ENCODE peak calls at places on chromosomes 6 and 20, in five cellular contexts. X is OCI-LY7, M is brain microvascular endothelial cell, D is H9, G is HFFc6. Y is an unnamed sample.

GRCh38 chr20:19915111-19915798 is 101.9 kb upstream of the NAA20 start:
- DNase-seq in X (no peak), M (no peak), D (no peak), G (no peak), Y (no peak)

GRCh38 chr6:1789092-1789491 is 179.4 kb downstream of the FOXC1 start:
- DNase-seq in X (no peak), M (peak; percentile 84), D (no peak), G (no peak), Y (peak; percentile 57)

GRCh38 chr6:42021847-42022754 is 28.2 kb upstream of the TAF8 start:
- DNase-seq in X (peak; percentile 98), M (no peak), D (no peak), G (no peak), Y (no peak)

GRCh38 chr20:1881240-1881835 is 13.9 kb upstream of the SIRPA start:
- DNase-seq in X (no peak), M (no peak), D (no peak), G (no peak), Y (no peak)

GRCh38 chr20:48970681-48971370 is 49.3 kb downstream of the ARFGEF2 start:
- DNase-seq in X (no peak), M (no peak), D (no peak), G (no peak), Y (no peak)

GRCh38 chr6:443621-444175 is 52.1 kb downstream of the IRF4 start:
- DNase-seq in X (no peak), M (no peak), D (no peak), G (no peak), Y (no peak)

GRCh38 chr20:13331536-13331935 is 110.5 kb downstream of the ISM1 start:
- DNase-seq in X (no peak), M (no peak), D (no peak), G (peak; percentile 2), Y (no peak)

GRCh38 chr20:57260959-57261357 is 5.5 kb downstream of the BMP7 start:
- DNase-seq in X (no peak), M (no peak), D (no peak), G (no peak), Y (no peak)

GRCh38 chr20:10307359-10307735 is 88.7 kb downstream of the SNAP25 start:
- DNase-seq in X (no peak), M (no peak), D (no peak), G (no peak), Y (no peak)

GRCh38 chr20:37714973-37715657 is 21.3 kb downstream of the CTNNBL1 start:
- DNase-seq in X (no peak), M (no peak), D (no peak), G (peak; percentile 81), Y (no peak)

GRCh38 chr20:24954151-24954550 is 5.1 kb downstream of the CST7 start:
- DNase-seq in X (no peak), M (no peak), D (no peak), G (no peak), Y (no peak)

GRCh38 chr6:139713416-139713815 is 339.0 kb upstream of the CITED2 start:
- DNase-seq in X (no peak), M (no peak), D (no peak), G (no peak), Y (no peak)

GRCh38 chr6:170152111-170152926 is 138.6 kb downstream of the DLL1 start:
- DNase-seq in X (no peak), M (no peak), D (peak; percentile 70), G (no peak), Y (peak; percentile 78)

GRCh38 chr6:99187429-99187828 is 162.0 kb downstream of the FAXC start:
- DNase-seq in X (no peak), M (no peak), D (no peak), G (no peak), Y (no peak)

GRCh38 chr6:6220718-6221117 is 99.7 kb downstream of the F13A1 start:
- DNase-seq in X (peak; percentile 47), M (no peak), D (no peak), G (no peak), Y (no peak)

GRCh38 chr6:6219716-6220115 is 100.7 kb downstream of the F13A1 start:
- DNase-seq in X (no peak), M (no peak), D (no peak), G (no peak), Y (no peak)

GRCh38 chr6:6224933-6225486 is 95.5 kb downstream of the F13A1 start:
- DNase-seq in X (no peak), M (no peak), D (no peak), G (no peak), Y (no peak)

GRCh38 chr6:6218246-6219085 is 102.0 kb downstream of the F13A1 start:
- DNase-seq in X (no peak), M (peak; percentile 2), D (no peak), G (peak; percentile 45), Y (no peak)

GRCh38 chr6:6221829-6222535 is 98.5 kb downstream of the F13A1 start:
- DNase-seq in X (peak; percentile 59), M (no peak), D (peak; percentile 58), G (no peak), Y (no peak)
- TF ChIP-seq CTCF in X (peak; percentile 77), M (peak; percentile 2), D (peak; percentile 80), G (no peak), Y (no peak)

GRCh38 chr6:30664994-30665767 is 7.6 kb downstream of the DHX16 start:
- DNase-seq in X (no peak), M (no peak), D (no peak), G (no peak), Y (no peak)

GRCh38 chr6:30672445-30673253 is at the start of gene DHX16:
- DNase-seq in X (peak; percentile 97), M (peak; percentile 98), D (peak; percentile 94), G (peak; percentile 98), Y (peak; percentile 98)

GRCh38 chr6:30676660-30677270 is 4.0 kb upstream of the DHX16 start:
- DNase-seq in X (no peak), M (no peak), D (no peak), G (no peak), Y (no peak)

GRCh38 chr6:30670760-30671527 is 1.9 kb downstream of the DHX16 start:
- DNase-seq in X (no peak), M (no peak), D (no peak), G (no peak), Y (no peak)
- TF ChIP-seq CTCF in X (peak; percentile 34), M (peak; percentile 58), D (peak; percentile 43), G (peak; percentile 43), Y (peak; percentile 39)

DNA sequence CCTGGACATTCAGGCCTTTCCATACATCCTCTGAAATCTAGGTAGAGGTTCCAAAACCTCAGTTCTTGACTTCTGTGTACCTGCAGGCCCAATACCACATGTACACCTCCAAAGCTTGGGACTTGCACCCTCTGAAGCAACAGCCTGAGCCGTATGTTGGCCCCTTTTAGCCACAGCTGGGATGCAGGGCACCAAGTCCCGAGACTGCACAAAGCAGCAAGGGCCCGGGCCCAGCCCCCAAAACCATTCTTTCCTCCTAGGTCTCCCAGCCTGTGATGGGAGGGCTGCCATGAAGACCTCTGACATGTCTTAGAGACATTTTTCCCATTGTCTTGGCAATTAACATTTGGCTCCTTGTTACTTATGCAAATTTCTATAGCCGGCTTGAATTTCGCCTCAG is 107.4 kb upstream of the FRMD1 start:
- DNase-seq in X (no peak), M (no peak), D (no peak), G (no peak), Y (no peak)
- TF ChIP-seq CTCF in X (no peak), M (no peak), D (no peak), G (no peak), Y (no peak)

GRCh38 chr20:53336892-53337291 is 256.7 kb downstream of the ZNF217 start:
- DNase-seq in X (peak; percentile 5), M (no peak), D (no peak), G (no peak), Y (no peak)
- TF ChIP-seq CTCF in X (peak; percentile 46), M (no peak), D (peak; percentile 36), G (no peak), Y (no peak)

DNA sequence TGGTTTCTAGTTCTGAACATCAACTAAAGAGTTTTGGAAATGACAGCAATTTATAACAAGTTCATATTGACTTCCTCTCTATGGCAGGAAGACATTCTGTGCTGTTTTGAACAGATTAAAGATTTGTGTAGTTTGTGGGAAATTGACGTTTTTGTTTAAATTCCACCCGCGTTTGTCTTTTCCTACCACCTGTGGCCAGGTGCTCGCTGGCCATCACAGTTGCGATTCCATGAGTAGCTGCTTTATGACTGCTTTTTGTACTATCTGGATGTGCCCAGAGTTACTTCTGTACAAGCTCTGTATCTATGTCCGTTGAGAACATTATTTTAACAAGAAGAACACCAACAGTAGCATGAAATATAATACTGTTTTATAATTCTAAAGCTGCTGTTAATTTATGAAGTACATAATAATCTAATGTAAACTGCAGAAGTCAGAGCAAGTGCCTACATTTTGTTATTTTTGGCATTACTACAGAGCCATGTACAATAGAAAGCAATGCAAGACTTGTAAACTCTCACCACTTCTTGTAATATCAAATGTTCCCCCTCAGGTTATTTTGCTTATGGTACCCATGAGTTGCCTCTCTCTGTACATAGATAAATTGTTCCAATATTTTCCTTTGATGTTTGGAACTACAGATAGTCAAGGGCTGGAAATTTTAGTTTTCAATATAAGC is 33.5 kb downstream of the ZBTB2 start:
- DNase-seq in X (no peak), M (no peak), D (no peak), G (no peak), Y (no peak)
- TF ChIP-seq CTCF in X (no peak), M (no peak), D (no peak), G (no peak), Y (no peak)

DNA sequence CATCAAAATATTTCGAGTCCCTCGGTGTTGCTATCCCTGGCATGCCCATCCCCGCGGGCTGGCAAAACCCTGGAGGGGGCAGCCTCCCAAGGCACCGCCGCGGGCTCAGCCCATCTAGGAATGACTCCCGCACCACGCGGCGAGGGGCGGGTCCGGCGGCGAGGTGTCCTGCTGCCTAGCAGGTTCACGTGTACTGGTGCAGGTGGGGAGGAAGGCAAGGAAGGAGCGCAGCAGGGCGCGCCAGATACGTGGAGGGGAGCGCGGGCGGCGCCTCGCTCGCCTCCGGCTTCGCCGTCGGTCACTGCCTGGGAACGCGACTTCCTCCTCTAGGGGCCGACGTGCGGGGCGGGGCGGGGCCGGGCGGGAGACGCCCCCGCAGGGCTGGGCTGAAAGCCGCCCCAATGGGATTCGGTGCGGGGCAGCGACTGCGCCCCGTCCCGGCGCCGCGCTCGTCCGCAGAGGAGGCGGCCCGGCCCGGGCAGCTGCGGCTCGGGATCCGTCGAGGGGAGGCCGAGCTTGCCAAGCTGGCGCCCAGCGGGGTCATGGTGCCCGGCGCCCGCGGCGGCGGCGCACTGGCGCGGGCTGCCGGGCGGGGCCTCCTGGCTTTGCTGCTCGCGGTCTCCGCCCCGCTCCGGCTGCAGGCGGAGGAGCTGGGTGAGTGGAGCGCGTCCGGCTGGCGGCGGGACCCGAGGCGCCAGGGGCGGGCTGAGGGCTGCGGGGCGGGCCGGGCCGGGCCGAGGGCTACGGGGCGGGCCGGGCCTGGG is at the start of gene DCBLD1:
- DNase-seq in X (no peak), M (peak; percentile 56), D (peak; percentile 84), G (peak; percentile 76), Y (no peak)
- TF ChIP-seq CTCF in X (no peak), M (no peak), D (no peak), G (peak; percentile 22), Y (no peak)

Y was measured in astrocyte of the cerebellum.